ENCODE peak calls at places on chromosomes 5 and 9, in nine cellular contexts. A is fibroblast of the aortic adventitia; Q is CD8-positive, alpha-beta T cell; V is GM03348; Z is iPS-NIHi11; N is T follicular helper cell; T is aorta; G is fibroblast of mammary gland; H is GM12864. D is an unnamed sample.

GRCh38 chr9:27260789-27261516 is 36.0 kb downstream of the EQTN start:
- DNase-seq in A (no peak), Q (no peak), V (no peak), Z (no peak), N (no peak), T (no peak), G (no peak), H (no peak), D (no peak)

GRCh38 chr9:128190516-128191405 is 611 bp downstream of the CIZ1 start:
- DNase-seq in A (peak; percentile 17), Q (no peak), V (peak; percentile 35), Z (no peak), N (no peak), T (no peak), G (no peak), H (no peak), D (peak; percentile 19)

GRCh38 chr9:136436055-136436634 is 3.5 kb downstream of the INPP5E start:
- DNase-seq in A (no peak), Q (no peak), V (no peak), Z (no peak), N (no peak), T (no peak), G (no peak), H (no peak), D (no peak)

GRCh38 chr5:169805527-169805934 is 168.5 kb downstream of the DOCK2 start:
- DNase-seq in A (peak; percentile 39), Q (peak; percentile 5), V (peak; percentile 43), Z (no peak), N (no peak), T (no peak), G (peak; percentile 88), H (peak; percentile 88), D (no peak)

GRCh38 chr9:134391319-134392231 is 65.3 kb downstream of the RXRA start:
- DNase-seq in A (no peak), Q (peak; percentile 74), V (no peak), Z (no peak), N (peak; percentile 64), T (no peak), G (no peak), H (peak; percentile 80), D (no peak)

GRCh38 chr9:136433849-136434579 is 5.6 kb downstream of the INPP5E start:
- DNase-seq in A (no peak), Q (no peak), V (no peak), Z (no peak), N (no peak), T (no peak), G (no peak), H (no peak), D (no peak)

GRCh38 chr9:135945969-135946368 is 15.2 kb downstream of the UBAC1 start:
- DNase-seq in A (no peak), Q (no peak), V (no peak), Z (no peak), N (no peak), T (no peak), G (no peak), H (no peak), D (no peak)

GRCh38 chr5:38478166-38478565 is 78.3 kb downstream of the LIFR start:
- DNase-seq in A (no peak), Q (no peak), V (no peak), Z (no peak), N (no peak), T (no peak), G (no peak), H (no peak), D (no peak)

GRCh38 chr5:41869150-41869738 is 981 bp downstream of the OXCT1 start:
- DNase-seq in A (peak; percentile 52), Q (no peak), V (peak; percentile 87), Z (peak; percentile 68), N (no peak), T (peak; percentile 83), G (peak; percentile 49), H (no peak), D (peak; percentile 49)

GRCh38 chr9:101028346-101029299 is at the start of gene PLPPR1:
- DNase-seq in A (peak; percentile 21), Q (no peak), V (peak; percentile 84), Z (peak; percentile 82), N (no peak), T (peak; percentile 36), G (peak; percentile 32), H (no peak), D (no peak)

GRCh38 chr9:109602987-109603386 is 104.9 kb upstream of the PTPN3 start:
- DNase-seq in A (no peak), Q (no peak), V (no peak), Z (no peak), N (no peak), T (no peak), G (peak; percentile 6), H (no peak), D (no peak)

GRCh38 chr5:103973669-103974068 is 411.1 kb upstream of the NUDT12 start:
- DNase-seq in A (no peak), Q (no peak), V (no peak), Z (peak; percentile 16), N (no peak), T (no peak), G (no peak), H (no peak), D (peak; percentile 3)

GRCh38 chr5:140239939-140240700 is 62.8 kb downstream of the PFDN1 start:
- DNase-seq in A (peak; percentile 64), Q (peak; percentile 56), V (peak; percentile 72), Z (peak; percentile 80), N (peak; percentile 28), T (peak; percentile 80), G (peak; percentile 65), H (no peak), D (peak; percentile 80)

GRCh38 chr5:139747583-139748504 is 47.8 kb upstream of the PSD2 start:
- DNase-seq in A (peak; percentile 38), Q (peak; percentile 60), V (peak; percentile 57), Z (no peak), N (no peak), T (peak; percentile 70), G (peak; percentile 84), H (no peak), D (peak; percentile 58)

GRCh38 chr5:95782166-95782565 is 40.4 kb downstream of the GLRX start:
- DNase-seq in A (no peak), Q (no peak), V (no peak), Z (no peak), N (no peak), T (no peak), G (no peak), H (no peak), D (no peak)

GRCh38 chr5:16617272-16617973 is 626 bp upstream of the RETREG1 start:
- DNase-seq in A (no peak), Q (peak; percentile 66), V (no peak), Z (no peak), N (peak; percentile 44), T (no peak), G (no peak), H (no peak), D (no peak)

D was measured in ELR.